ENCODE peak calls at places on chromosomes 2 and 18, in five cellular contexts. B is stimulated activated CD4-positive, alpha-beta T cell treated with anti-CD3 and anti-CD28 coated beads, Interleukin-15, amount 100 ng/mL, for 1 hour; E is HFFc6; V is CD4-positive, alpha-beta memory T cell; F is NCI-H510A. X is an unnamed sample.
A peak's percentile ranks its signal among the peaks of the same experiment; 100 is the strongest.

GRCh38 chr2:232534940-232535735 is 4.4 kb upstream of the CHRNG start:
- DNase-seq in V (no peak), F (no peak), B (no peak), E (no peak), X (no peak)

GRCh38 chr2:118846667-118847446 is 591 bp downstream of the EN1 start:
- DNase-seq in B (no peak), E (no peak), F (no peak), V (no peak), X (no peak)

GRCh38 chr2:190718652-190719526 is 70.0 kb downstream of the NAB1 start:
- DNase-seq in V (no peak), E (peak; percentile 43), B (peak; percentile 18), F (no peak), X (no peak)

GRCh38 chr2:204072443-204073324 is 136.1 kb downstream of the ICOS start:
- DNase-seq in V (peak; percentile 45), E (no peak), F (no peak), B (peak; percentile 57), X (peak; percentile 32)

GRCh38 chr2:231132126-231132525 is 7.3 kb upstream of the HTR2B start:
- DNase-seq in F (no peak), E (peak; percentile 43), V (no peak), B (no peak), X (no peak)

GRCh38 chr2:64311191-64311910 is 142.6 kb upstream of the LGALSL start:
- DNase-seq in E (no peak), V (no peak), B (no peak), F (no peak), X (no peak)

GRCh38 chr2:158772306-158773078 is 22.6 kb upstream of the DAPL1 start:
- DNase-seq in B (no peak), F (no peak), E (no peak), V (no peak), X (no peak)

GRCh38 chr2:104812281-104812680 is 41.6 kb upstream of the POU3F3 start:
- DNase-seq in F (no peak), V (no peak), E (no peak), B (no peak), X (no peak)

GRCh38 chr2:241126771-241127202 is 22.5 kb downstream of the PASK start:
- DNase-seq in F (no peak), V (no peak), E (no peak), B (no peak), X (no peak)

GRCh38 chr2:205754285-205754923 is 72.1 kb downstream of the NRP2 start:
- DNase-seq in B (no peak), F (no peak), E (no peak), V (no peak), X (no peak)

GRCh38 chr18:11752116-11752911 is 63.2 kb downstream of the GNAL start:
- DNase-seq in V (no peak), F (peak; percentile 12), B (no peak), E (no peak), X (no peak)

GRCh38 chr18:54217624-54218023 is 6.8 kb downstream of the MBD2 start:
- DNase-seq in V (no peak), F (no peak), B (no peak), E (no peak), X (no peak)

GRCh38 chr18:8912348-8913057 is 190.0 kb upstream of the NDUFV2 start:
- DNase-seq in E (no peak), B (no peak), V (no peak), F (peak; percentile 95), X (no peak)

GRCh38 chr2:64470921-64471320 is 17.0 kb downstream of the LGALSL start:
- DNase-seq in E (no peak), V (no peak), F (no peak), B (no peak), X (no peak)